ENCODE peak calls at places on chromosome 16, in five cellular contexts. One of them, this sample, is unnamed. For H3K4me1, the result is how much of the 10 kb centered on the place peaks cover.

GRCh38 chr16:11994187-11995119 is 17.9 kb downstream of the SNX29 start:
- DNase-seq in IMR-90: peak
- DNase-seq in A549: no peak
- DNase-seq in ascending aorta: peak
- DNase-seq in thyroid gland: no peak
- DNase-seq in this sample: no peak

GRCh38 chr16:11212819-11213196 is 43.2 kb downstream of the SOCS1 start:
- DNase-seq in A549: no peak
- DNase-seq in IMR-90: no peak
- DNase-seq in ascending aorta: no peak
- DNase-seq in thyroid gland: no peak
- DNase-seq in this sample: no peak

GRCh38 chr16:53865492-53865863 is 161.5 kb downstream of the FTO start:
- DNase-seq in thyroid gland: no peak
- DNase-seq in A549: peak
- DNase-seq in ascending aorta: no peak
- DNase-seq in IMR-90: no peak
- DNase-seq in this sample: no peak

GRCh38 chr16:67979955-67980678 is at the start of gene DPEP3:
- DNase-seq in A549: no peak
- DNase-seq in ascending aorta: no peak
- DNase-seq in thyroid gland: no peak
- DNase-seq in IMR-90: no peak
- DNase-seq in this sample: no peak

GRCh38 chr16:64416232-64417010 is 705.4 kb downstream of the CDH11 start:
- DNase-seq in IMR-90: peak
- DNase-seq in A549: no peak
- DNase-seq in thyroid gland: no peak
- DNase-seq in ascending aorta: no peak
- DNase-seq in this sample: no peak

GRCh38 chr16:28951410-28951943 is 740 bp downstream of the NFATC2IP start:
- DNase-seq in IMR-90: no peak
- DNase-seq in ascending aorta: no peak
- DNase-seq in thyroid gland: no peak
- DNase-seq in A549: no peak
- DNase-seq in this sample: peak

GRCh38 chr16:1119766-1120611 is 23.9 kb upstream of the C1QTNF8 start:
- DNase-seq in IMR-90: no peak
- DNase-seq in A549: no peak
- DNase-seq in thyroid gland: no peak
- DNase-seq in ascending aorta: no peak
- DNase-seq in this sample: no peak

GRCh38 chr16:56068816-56069215 is 122.5 kb upstream of the GNAO1 start:
- DNase-seq in thyroid gland: no peak
- DNase-seq in ascending aorta: no peak
- DNase-seq in IMR-90: no peak
- DNase-seq in A549: no peak
- DNase-seq in this sample: no peak

GRCh38 chr16:77840623-77841274 is 52.4 kb downstream of the VAT1L start:
- DNase-seq in IMR-90: peak
- DNase-seq in A549: no peak
- DNase-seq in ascending aorta: no peak
- DNase-seq in thyroid gland: no peak
- DNase-seq in this sample: no peak

GRCh38 chr16:11386054-11386680 is 40.9 kb downstream of the RMI2 start:
- DNase-seq in A549: no peak
- DNase-seq in ascending aorta: no peak
- DNase-seq in IMR-90: no peak
- DNase-seq in thyroid gland: no peak
- DNase-seq in this sample: no peak

GRCh38 chr16:85259115-85259830 is 147.0 kb upstream of the CIBAR2 start:
- DNase-seq in IMR-90: no peak
- DNase-seq in thyroid gland: no peak
- DNase-seq in A549: no peak
- DNase-seq in ascending aorta: no peak
- DNase-seq in this sample: no peak

GRCh38 chr16:8847623-8848022 is 21.2 kb downstream of the CARHSP1 start:
- DNase-seq in ascending aorta: no peak
- DNase-seq in thyroid gland: no peak
- DNase-seq in IMR-90: no peak
- DNase-seq in A549: no peak
- DNase-seq in this sample: no peak

GRCh38 chr16:77652399-77652798 is 69.9 kb upstream of the NUDT7 start:
- DNase-seq in IMR-90: no peak
- DNase-seq in ascending aorta: no peak
- DNase-seq in A549: no peak
- DNase-seq in thyroid gland: no peak
- DNase-seq in this sample: no peak

GRCh38 chr16:88195911-88196465 is 186.8 kb upstream of the ZNF469 start:
- DNase-seq in IMR-90: no peak
- DNase-seq in thyroid gland: no peak
- DNase-seq in A549: no peak
- DNase-seq in ascending aorta: no peak
- DNase-seq in this sample: no peak

GRCh38 chr16:89841275-89841674 is 13.0 kb downstream of the SPIRE2 start:
- DNase-seq in IMR-90: no peak
- DNase-seq in thyroid gland: no peak
- DNase-seq in A549: no peak
- DNase-seq in ascending aorta: no peak
- DNase-seq in this sample: no peak

GRCh38 chr16:62190426-62190825 is 154.2 kb upstream of the CDH8 start:
- DNase-seq in IMR-90: no peak
- DNase-seq in A549: peak
- DNase-seq in ascending aorta: no peak
- DNase-seq in thyroid gland: no peak
- DNase-seq in this sample: no peak

GRCh38 chr16:82598766-82599165 is 28.0 kb upstream of the CDH13 start:
- DNase-seq in ascending aorta: no peak
- DNase-seq in thyroid gland: no peak
- DNase-seq in IMR-90: no peak
- DNase-seq in A549: no peak
- DNase-seq in this sample: no peak

GRCh38 chr16:9338510-9338909 is 247.1 kb downstream of the HAPSTR1 start:
- DNase-seq in A549: no peak
- DNase-seq in thyroid gland: no peak
- DNase-seq in IMR-90: no peak
- DNase-seq in ascending aorta: no peak
- DNase-seq in this sample: no peak

GRCh38 chr16:49463529-49463928 is 89.9 kb downstream of the C16orf78 start:
- DNase-seq in ascending aorta: no peak
- DNase-seq in A549: no peak
- DNase-seq in thyroid gland: no peak
- DNase-seq in IMR-90: no peak
- DNase-seq in this sample: no peak

GRCh38 chr16:88691924-88692560 is 5.7 kb upstream of the SNAI3 start:
- DNase-seq in ascending aorta: no peak
- DNase-seq in IMR-90: no peak
- DNase-seq in A549: no peak
- DNase-seq in thyroid gland: no peak
- DNase-seq in this sample: peak

GRCh38 chr16:85334718-85335583 is 222.7 kb upstream of the CIBAR2 start:
- DNase-seq in A549: no peak
- DNase-seq in ascending aorta: no peak
- DNase-seq in thyroid gland: no peak
- DNase-seq in IMR-90: no peak
- DNase-seq in this sample: no peak

DNA sequence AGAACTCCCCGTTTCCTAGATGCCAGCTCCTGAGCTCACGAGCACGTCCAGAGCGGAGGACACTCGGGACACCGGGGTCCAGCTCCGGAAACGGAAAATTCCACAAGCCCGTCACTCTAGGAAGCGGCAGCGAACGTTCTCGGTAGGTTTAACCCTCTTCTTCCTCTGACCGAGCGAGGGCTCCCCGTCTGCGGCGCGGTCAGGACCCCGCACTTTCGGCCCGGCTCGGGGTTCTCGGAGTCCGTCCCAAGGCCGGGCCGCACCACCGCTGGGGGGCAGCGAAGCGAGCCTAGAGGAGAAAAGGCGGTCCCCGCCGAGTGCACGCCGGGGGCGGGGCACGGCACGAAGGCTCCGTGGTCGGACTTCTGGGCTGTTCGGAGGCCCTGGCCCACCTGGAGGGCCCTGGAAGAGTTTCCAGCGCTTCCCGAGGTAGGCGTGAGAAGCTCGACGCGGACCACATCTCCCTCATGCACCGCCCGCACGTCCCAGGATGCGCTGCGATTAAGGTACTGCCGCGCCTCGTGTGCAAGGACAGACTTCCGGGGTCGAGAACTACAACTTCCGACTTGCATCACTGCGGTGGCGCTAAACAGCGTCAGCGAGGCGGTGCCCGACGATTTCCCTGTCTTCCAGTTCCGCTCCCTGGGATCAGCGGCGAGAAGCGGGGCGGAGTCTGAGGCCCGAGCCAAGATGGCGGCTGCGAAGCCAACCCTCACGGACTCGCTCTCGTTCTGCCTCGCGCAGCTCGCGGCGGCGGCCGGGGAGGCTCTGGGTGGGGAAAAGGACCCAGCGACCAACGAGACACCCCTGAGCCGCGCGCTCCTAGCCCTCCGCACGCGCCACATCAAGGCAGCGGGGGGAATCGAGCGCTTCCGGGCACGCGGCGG is at the start of gene ARMC5:
- DNase-seq in A549: peak
- DNase-seq in IMR-90: peak
- DNase-seq in thyroid gland: peak
- DNase-seq in ascending aorta: peak
- DNase-seq in this sample: peak
- TF ChIP-seq CTCF in A549: peak
- TF ChIP-seq CTCF in IMR-90: peak
- TF ChIP-seq CTCF in thyroid gland: peak
- TF ChIP-seq CTCF in ascending aorta: peak
- TF ChIP-seq CTCF in this sample: no peak

DNA sequence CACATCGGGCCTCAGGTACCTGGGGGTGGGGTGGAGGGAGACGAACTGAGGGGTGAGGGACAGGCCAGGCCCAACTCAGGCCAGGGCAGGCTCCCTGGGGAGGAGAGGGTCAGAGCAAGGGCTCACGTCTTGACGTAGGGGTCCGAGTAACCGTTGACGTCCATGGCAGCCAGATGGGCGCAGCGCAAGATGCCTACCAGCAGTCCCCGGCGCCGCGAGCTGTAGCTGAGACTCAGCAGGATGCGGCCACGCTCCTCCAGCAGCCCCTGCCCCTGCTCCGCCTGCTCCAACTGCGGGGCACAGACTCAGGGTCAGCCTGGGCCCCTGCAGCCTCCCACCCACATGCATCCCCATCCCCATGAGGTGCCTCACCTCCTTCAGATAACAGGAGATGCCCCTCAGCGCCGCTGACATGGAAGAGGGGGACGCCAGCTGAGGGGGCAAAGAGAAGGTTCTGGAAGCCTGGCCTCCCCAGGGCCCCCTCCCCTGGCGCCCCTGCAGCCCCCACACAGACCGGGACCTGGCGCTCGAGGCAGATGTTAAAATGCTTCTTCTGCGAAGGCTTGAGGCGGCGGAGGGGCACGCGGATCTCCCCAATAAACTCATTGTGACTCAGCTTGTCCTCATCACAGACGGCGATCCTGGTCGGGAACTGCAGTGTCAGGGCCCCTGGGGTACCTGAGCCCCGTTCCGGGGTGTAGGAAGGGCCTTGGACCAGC is 4.0 kb downstream of the DOC2A start:
- DNase-seq in IMR-90: no peak
- DNase-seq in thyroid gland: no peak
- DNase-seq in A549: no peak
- DNase-seq in ascending aorta: no peak
- DNase-seq in this sample: no peak
- H3K4me1 ChIP-seq in IMR-90: under half
- H3K4me1 ChIP-seq in thyroid gland: under half
- H3K4me1 ChIP-seq in A549: under half
- H3K4me1 ChIP-seq in ascending aorta: under half
- H3K4me1 ChIP-seq in this sample: under half

GRCh38 chr16:60929-61878 is 7.6 kb downstream of the SNRNP25 start:
- DNase-seq in A549: no peak
- DNase-seq in ascending aorta: no peak
- DNase-seq in thyroid gland: no peak
- DNase-seq in IMR-90: no peak
- DNase-seq in this sample: no peak

GRCh38 chr16:59440-60059 is 5.9 kb downstream of the SNRNP25 start:
- DNase-seq in IMR-90: no peak
- DNase-seq in thyroid gland: no peak
- DNase-seq in ascending aorta: no peak
- DNase-seq in A549: no peak
- DNase-seq in this sample: no peak

GRCh38 chr16:61879-62281 is 8.3 kb downstream of the SNRNP25 start:
- DNase-seq in A549: no peak
- DNase-seq in IMR-90: no peak
- DNase-seq in ascending aorta: no peak
- DNase-seq in thyroid gland: no peak
- DNase-seq in this sample: no peak

GRCh38 chr16:58491-59439 is 5.1 kb downstream of the SNRNP25 start:
- DNase-seq in thyroid gland: no peak
- DNase-seq in ascending aorta: no peak
- DNase-seq in A549: no peak
- DNase-seq in IMR-90: no peak
- DNase-seq in this sample: no peak

DNA sequence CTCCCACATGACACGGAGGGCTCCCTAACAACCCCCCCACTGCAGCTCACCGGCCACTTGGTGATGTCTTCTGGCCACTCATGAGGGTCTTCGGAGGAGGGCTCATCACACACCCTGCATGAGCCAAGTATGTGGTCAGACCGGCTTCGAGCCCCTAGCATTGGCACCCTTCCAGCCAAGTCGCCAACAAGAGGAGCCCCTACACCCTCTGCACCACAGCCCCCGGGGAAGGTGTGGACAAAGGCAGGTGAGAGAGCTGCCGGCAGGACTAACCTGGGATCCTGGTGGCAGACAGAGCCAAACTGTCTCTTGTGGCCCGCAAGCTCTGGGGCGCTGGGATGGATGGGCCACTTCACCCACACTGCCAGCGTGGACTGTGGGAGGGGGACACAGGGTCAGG is 6.5 kb downstream of the SNRNP25 start:
- DNase-seq in IMR-90: no peak
- DNase-seq in thyroid gland: no peak
- DNase-seq in A549: no peak
- DNase-seq in ascending aorta: no peak
- DNase-seq in this sample: no peak
- TF ChIP-seq CTCF in IMR-90: no peak
- TF ChIP-seq CTCF in thyroid gland: no peak
- TF ChIP-seq CTCF in A549: no peak
- TF ChIP-seq CTCF in ascending aorta: no peak
- TF ChIP-seq CTCF in this sample: no peak

GRCh38 chr16:17309510-17309909 is 161.2 kb downstream of the XYLT1 start:
- DNase-seq in ascending aorta: no peak
- DNase-seq in thyroid gland: no peak
- DNase-seq in IMR-90: no peak
- DNase-seq in A549: no peak
- DNase-seq in this sample: no peak

GRCh38 chr16:17313085-17313611 is 157.6 kb downstream of the XYLT1 start:
- DNase-seq in IMR-90: peak
- DNase-seq in thyroid gland: peak
- DNase-seq in A549: no peak
- DNase-seq in ascending aorta: no peak
- DNase-seq in this sample: no peak

GRCh38 chr16:17312100-17312732 is 158.5 kb downstream of the XYLT1 start:
- DNase-seq in thyroid gland: peak
- DNase-seq in ascending aorta: no peak
- DNase-seq in IMR-90: no peak
- DNase-seq in A549: no peak
- DNase-seq in this sample: no peak

GRCh38 chr16:17314148-17314547 is 156.6 kb downstream of the XYLT1 start:
- DNase-seq in IMR-90: no peak
- DNase-seq in thyroid gland: peak
- DNase-seq in ascending aorta: no peak
- DNase-seq in A549: no peak
- DNase-seq in this sample: no peak

GRCh38 chr16:17311333-17312099 is 159.2 kb downstream of the XYLT1 start:
- DNase-seq in ascending aorta: no peak
- DNase-seq in A549: no peak
- DNase-seq in thyroid gland: no peak
- DNase-seq in IMR-90: no peak
- DNase-seq in this sample: no peak
- H3K4me1 ChIP-seq in ascending aorta: under half
- H3K4me1 ChIP-seq in A549: under half
- H3K4me1 ChIP-seq in thyroid gland: under half
- H3K4me1 ChIP-seq in IMR-90: under half
- H3K4me1 ChIP-seq in this sample: under half

This sample was measured in lung.